ENCODE peak calls at places on chromosomes 3 and 15, in seven cellular contexts. One of them, this sample, is unnamed.

GRCh38 chr3:84980456-84980855 is 21.7 kb downstream of the CADM2 start:
- DNase-seq in psoas muscle: no peak
- DNase-seq in OCI-LY7: no peak
- DNase-seq in left ventricle myocardium inferior: no peak
- DNase-seq in brain microvascular endothelial cell: no peak
- DNase-seq in A673: no peak
- DNase-seq in thoracic aorta: no peak
- DNase-seq in this sample: no peak

GRCh38 chr3:122793568-122794416 is at the start of gene HSPBAP1:
- DNase-seq in left ventricle myocardium inferior: peak; percentile 95
- DNase-seq in brain microvascular endothelial cell: peak; percentile 91
- DNase-seq in OCI-LY7: peak; percentile 95
- DNase-seq in psoas muscle: peak; percentile 97
- DNase-seq in A673: peak; percentile 93
- DNase-seq in thoracic aorta: peak; percentile 83
- DNase-seq in this sample: peak; percentile 97

GRCh38 chr15:41869770-41870688 is 23.8 kb downstream of the SPTBN5 start:
- DNase-seq in brain microvascular endothelial cell: no peak
- DNase-seq in left ventricle myocardium inferior: no peak
- DNase-seq in A673: no peak
- DNase-seq in thoracic aorta: no peak
- DNase-seq in OCI-LY7: no peak
- DNase-seq in psoas muscle: no peak
- DNase-seq in this sample: no peak

GRCh38 chr3:29693863-29694262 is 413.0 kb downstream of the RBMS3 start:
- DNase-seq in psoas muscle: no peak
- DNase-seq in OCI-LY7: no peak
- DNase-seq in A673: peak; percentile 82
- DNase-seq in thoracic aorta: no peak
- DNase-seq in brain microvascular endothelial cell: peak; percentile 86
- DNase-seq in left ventricle myocardium inferior: no peak
- DNase-seq in this sample: no peak

GRCh38 chr3:168648321-168648720 is 552.6 kb upstream of the GOLIM4 start:
- DNase-seq in OCI-LY7: no peak
- DNase-seq in psoas muscle: no peak
- DNase-seq in left ventricle myocardium inferior: no peak
- DNase-seq in brain microvascular endothelial cell: no peak
- DNase-seq in A673: no peak
- DNase-seq in thoracic aorta: no peak
- DNase-seq in this sample: no peak

GRCh38 chr3:16511561-16512434 is 1.7 kb downstream of the RFTN1 start:
- DNase-seq in A673: no peak
- DNase-seq in thoracic aorta: peak; percentile 74
- DNase-seq in left ventricle myocardium inferior: peak; percentile 62
- DNase-seq in brain microvascular endothelial cell: peak; percentile 89
- DNase-seq in OCI-LY7: peak; percentile 92
- DNase-seq in psoas muscle: peak; percentile 76
- DNase-seq in this sample: peak; percentile 87

GRCh38 chr3:140186421-140186920 is 251.5 kb downstream of the CLSTN2 start:
- DNase-seq in A673: peak; percentile 39
- DNase-seq in thoracic aorta: no peak
- DNase-seq in OCI-LY7: no peak
- DNase-seq in psoas muscle: no peak
- DNase-seq in left ventricle myocardium inferior: no peak
- DNase-seq in brain microvascular endothelial cell: peak; percentile 79
- DNase-seq in this sample: no peak

GRCh38 chr15:72338617-72339321 is 18.8 kb upstream of the CELF6 start:
- DNase-seq in thoracic aorta: no peak
- DNase-seq in A673: no peak
- DNase-seq in left ventricle myocardium inferior: no peak
- DNase-seq in brain microvascular endothelial cell: no peak
- DNase-seq in OCI-LY7: no peak
- DNase-seq in psoas muscle: no peak
- DNase-seq in this sample: no peak

GRCh38 chr3:37453393-37454391 is 279.3 kb upstream of the LRRFIP2 start:
- DNase-seq in psoas muscle: peak; percentile 78
- DNase-seq in left ventricle myocardium inferior: peak; percentile 81
- DNase-seq in A673: peak; percentile 18
- DNase-seq in OCI-LY7: no peak
- DNase-seq in thoracic aorta: no peak
- DNase-seq in brain microvascular endothelial cell: no peak
- DNase-seq in this sample: peak; percentile 64

GRCh38 chr3:161215186-161215585 is 5.9 kb upstream of the NMD3 start:
- DNase-seq in thoracic aorta: no peak
- DNase-seq in psoas muscle: no peak
- DNase-seq in OCI-LY7: no peak
- DNase-seq in left ventricle myocardium inferior: no peak
- DNase-seq in A673: no peak
- DNase-seq in brain microvascular endothelial cell: no peak
- DNase-seq in this sample: no peak

GRCh38 chr3:188152660-188153497 is 1.1 kb upstream of the LPP start:
- DNase-seq in A673: peak; percentile 63
- DNase-seq in OCI-LY7: peak; percentile 30
- DNase-seq in brain microvascular endothelial cell: peak; percentile 35
- DNase-seq in thoracic aorta: no peak
- DNase-seq in left ventricle myocardium inferior: no peak
- DNase-seq in psoas muscle: peak; percentile 80
- DNase-seq in this sample: peak; percentile 64

GRCh38 chr3:196927571-196928453 is 14.5 kb downstream of the NCBP2 start:
- DNase-seq in psoas muscle: no peak
- DNase-seq in left ventricle myocardium inferior: no peak
- DNase-seq in thoracic aorta: no peak
- DNase-seq in brain microvascular endothelial cell: no peak
- DNase-seq in A673: peak; percentile 23
- DNase-seq in OCI-LY7: no peak
- DNase-seq in this sample: no peak

GRCh38 chr3:171358891-171359218 is 101.3 kb downstream of the TNIK start:
- DNase-seq in psoas muscle: no peak
- DNase-seq in OCI-LY7: no peak
- DNase-seq in left ventricle myocardium inferior: no peak
- DNase-seq in A673: no peak
- DNase-seq in thoracic aorta: no peak
- DNase-seq in brain microvascular endothelial cell: no peak
- DNase-seq in this sample: no peak

GRCh38 chr3:133211449-133211848 is 173.3 kb downstream of the TMEM108 start:
- DNase-seq in psoas muscle: no peak
- DNase-seq in brain microvascular endothelial cell: peak; percentile 25
- DNase-seq in OCI-LY7: peak; percentile 86
- DNase-seq in thoracic aorta: no peak
- DNase-seq in A673: peak; percentile 90
- DNase-seq in left ventricle myocardium inferior: no peak
- DNase-seq in this sample: no peak

GRCh38 chr3:45575491-45575923 is 19.0 kb upstream of the LIMD1 start:
- DNase-seq in left ventricle myocardium inferior: no peak
- DNase-seq in brain microvascular endothelial cell: peak; percentile 48
- DNase-seq in psoas muscle: no peak
- DNase-seq in A673: no peak
- DNase-seq in thoracic aorta: no peak
- DNase-seq in OCI-LY7: no peak
- DNase-seq in this sample: no peak

GRCh38 chr15:62887113-62887570 is 155.4 kb upstream of the TPM1 start:
- DNase-seq in left ventricle myocardium inferior: no peak
- DNase-seq in brain microvascular endothelial cell: no peak
- DNase-seq in psoas muscle: no peak
- DNase-seq in OCI-LY7: no peak
- DNase-seq in A673: no peak
- DNase-seq in thoracic aorta: no peak
- DNase-seq in this sample: no peak

DNA sequence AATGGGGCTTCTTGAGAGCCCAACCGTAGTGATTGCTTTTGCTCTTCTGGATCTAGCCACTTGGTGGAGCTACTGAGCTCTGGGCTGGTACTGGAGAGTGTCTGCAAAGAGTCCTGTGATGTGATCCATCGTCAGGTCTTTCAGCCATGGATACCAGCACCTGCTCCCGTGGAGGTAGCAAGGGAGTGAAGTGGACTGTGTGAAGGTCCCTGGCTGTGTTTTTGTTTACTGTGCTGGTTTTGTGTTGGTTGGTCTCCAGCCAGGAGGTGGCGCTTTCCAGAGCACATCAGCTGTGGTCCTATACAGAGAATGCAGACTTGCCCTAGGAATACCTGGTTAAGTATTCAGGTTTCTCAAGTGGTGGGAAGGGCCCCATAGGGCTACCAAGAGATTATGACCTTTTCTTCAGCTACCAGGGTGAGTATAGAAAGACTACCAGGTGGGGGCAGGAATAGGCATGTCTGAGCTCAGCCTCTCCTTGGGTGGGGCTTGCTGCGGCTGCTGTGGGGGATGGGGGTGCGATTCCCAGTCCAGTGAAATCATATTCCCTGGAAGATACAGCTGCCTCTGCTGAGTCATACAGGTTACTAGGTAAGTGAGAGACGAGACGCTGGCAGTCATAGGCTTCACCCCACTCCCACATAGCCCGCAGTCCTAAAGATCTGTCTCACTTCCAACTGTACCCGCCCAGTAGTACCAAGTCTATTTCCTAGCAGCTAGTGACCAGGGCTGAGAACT is 733.7 kb downstream of the ZNF385D start:
- DNase-seq in left ventricle myocardium inferior: no peak
- DNase-seq in thoracic aorta: no peak
- DNase-seq in OCI-LY7: no peak
- DNase-seq in A673: no peak
- DNase-seq in brain microvascular endothelial cell: no peak
- DNase-seq in psoas muscle: no peak
- DNase-seq in this sample: no peak
- TF ChIP-seq CTCF in left ventricle myocardium inferior: no peak
- TF ChIP-seq CTCF in thoracic aorta: no peak
- TF ChIP-seq CTCF in OCI-LY7: peak; percentile 71
- TF ChIP-seq CTCF in A673: peak; percentile 24
- TF ChIP-seq CTCF in brain microvascular endothelial cell: peak; percentile 35
- TF ChIP-seq CTCF in psoas muscle: no peak
- TF ChIP-seq CTCF in this sample: no peak

DNA sequence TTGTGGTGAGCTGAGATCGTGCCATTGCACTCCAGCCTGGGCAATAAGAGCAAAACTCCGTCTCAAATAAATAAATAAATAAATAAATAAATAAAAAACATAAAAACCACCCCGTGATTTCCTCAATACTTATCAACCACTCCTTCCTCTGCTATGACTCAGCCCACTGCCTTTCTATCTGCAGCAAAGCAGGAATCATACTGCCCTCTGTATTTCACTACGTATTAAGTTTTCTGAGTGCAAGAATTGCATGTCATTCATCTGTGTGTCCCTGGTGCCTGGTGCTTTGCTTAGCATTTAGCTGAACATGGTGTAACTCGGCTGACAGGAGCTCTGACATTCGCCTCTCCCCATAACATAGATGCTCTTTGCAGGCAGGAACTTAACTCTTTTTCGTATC is 7.1 kb downstream of the LSG1 start:
- DNase-seq in OCI-LY7: no peak
- DNase-seq in A673: no peak
- DNase-seq in brain microvascular endothelial cell: peak; percentile 65
- DNase-seq in thoracic aorta: no peak
- DNase-seq in left ventricle myocardium inferior: no peak
- DNase-seq in psoas muscle: no peak
- DNase-seq in this sample: no peak
- H3K36me3 ChIP-seq in OCI-LY7: peaks cover 86% of the 10 kb centered on the region
- H3K36me3 ChIP-seq in A673: peaks cover 37% of the 10 kb centered on the region
- H3K36me3 ChIP-seq in brain microvascular endothelial cell: peaks cover 25% of the 10 kb centered on the region
- H3K36me3 ChIP-seq in thoracic aorta: peaks cover 38% of the 10 kb centered on the region
- H3K36me3 ChIP-seq in left ventricle myocardium inferior: peaks cover 73% of the 10 kb centered on the region
- H3K36me3 ChIP-seq in psoas muscle: peaks cover 4% of the 10 kb centered on the region
- H3K36me3 ChIP-seq in this sample: no peaks in the 10 kb centered on the region

DNA sequence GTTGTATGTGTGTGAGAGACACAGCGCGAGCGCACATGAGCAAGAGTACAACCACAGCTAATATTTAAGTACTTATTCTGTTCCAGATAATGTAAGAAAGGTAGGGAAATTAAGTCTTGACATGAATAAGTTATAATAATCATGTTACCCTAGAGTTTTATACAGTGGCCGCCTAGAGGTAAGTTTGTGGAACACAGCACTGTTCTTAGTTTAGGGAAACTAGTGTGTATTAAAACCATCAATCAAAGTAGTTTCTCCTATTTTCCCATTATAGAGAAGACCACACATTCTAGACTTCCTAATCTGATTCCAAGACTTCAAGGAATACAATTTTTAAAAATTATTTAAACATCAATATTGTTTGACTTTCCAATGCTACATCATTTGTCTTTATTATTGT is 9.5 kb downstream of the ALDH1A2 start:
- DNase-seq in left ventricle myocardium inferior: no peak
- DNase-seq in brain microvascular endothelial cell: no peak
- DNase-seq in A673: no peak
- DNase-seq in psoas muscle: no peak
- DNase-seq in OCI-LY7: no peak
- DNase-seq in thoracic aorta: no peak
- DNase-seq in this sample: no peak
- TF ChIP-seq CTCF in left ventricle myocardium inferior: peak; percentile 26
- TF ChIP-seq CTCF in brain microvascular endothelial cell: peak; percentile 36
- TF ChIP-seq CTCF in A673: peak; percentile 38
- TF ChIP-seq CTCF in psoas muscle: no peak
- TF ChIP-seq CTCF in OCI-LY7: peak; percentile 30
- TF ChIP-seq CTCF in thoracic aorta: no peak
- TF ChIP-seq CTCF in this sample: no peak

DNA sequence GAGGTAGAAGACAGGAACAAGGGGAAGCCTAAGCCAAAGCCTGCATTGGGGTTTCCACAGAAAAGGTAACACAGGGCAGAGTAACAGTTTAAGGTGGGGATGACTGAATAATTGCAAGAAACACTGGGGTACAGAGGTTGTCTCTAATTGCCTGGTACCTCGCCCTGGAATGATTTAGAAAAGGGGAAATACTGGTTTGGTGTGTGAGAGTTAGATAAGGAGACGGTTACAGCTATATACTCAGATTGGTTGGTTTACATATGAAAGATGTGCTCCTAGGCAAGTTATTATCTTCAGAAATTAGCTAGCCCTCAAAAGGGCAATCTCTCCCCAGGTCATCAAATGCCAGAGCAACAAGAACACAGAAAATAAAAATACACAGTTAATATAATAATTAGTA is 58.8 kb downstream of the SMARCC1 start:
- DNase-seq in OCI-LY7: no peak
- DNase-seq in left ventricle myocardium inferior: no peak
- DNase-seq in thoracic aorta: no peak
- DNase-seq in psoas muscle: no peak
- DNase-seq in A673: no peak
- DNase-seq in brain microvascular endothelial cell: no peak
- DNase-seq in this sample: no peak
- H3K36me3 ChIP-seq in OCI-LY7: peaks cover 90% of the 10 kb centered on the region
- H3K36me3 ChIP-seq in left ventricle myocardium inferior: peaks cover 55% of the 10 kb centered on the region
- H3K36me3 ChIP-seq in thoracic aorta: peaks cover 10% of the 10 kb centered on the region
- H3K36me3 ChIP-seq in psoas muscle: no peaks in the 10 kb centered on the region
- H3K36me3 ChIP-seq in A673: peaks cover 30% of the 10 kb centered on the region
- H3K36me3 ChIP-seq in brain microvascular endothelial cell: peaks cover 38% of the 10 kb centered on the region
- H3K36me3 ChIP-seq in this sample: peaks cover 45% of the 10 kb centered on the region

GRCh38 chr3:120450914-120451669 is at the start of gene FSTL1:
- DNase-seq in left ventricle myocardium inferior: peak; percentile 76
- DNase-seq in psoas muscle: peak; percentile 81
- DNase-seq in brain microvascular endothelial cell: no peak
- DNase-seq in OCI-LY7: no peak
- DNase-seq in A673: peak; percentile 53
- DNase-seq in thoracic aorta: no peak
- DNase-seq in this sample: no peak
- TF ChIP-seq CTCF in left ventricle myocardium inferior: no peak
- TF ChIP-seq CTCF in psoas muscle: no peak
- TF ChIP-seq CTCF in brain microvascular endothelial cell: no peak
- TF ChIP-seq CTCF in OCI-LY7: no peak
- TF ChIP-seq CTCF in A673: no peak
- TF ChIP-seq CTCF in thoracic aorta: no peak
- TF ChIP-seq CTCF in this sample: no peak

This sample was measured in Peyer's patch.